ENCODE peak calls at places on chromosome 17, in nine cellular contexts. One of them, this sample, is unnamed.

GRCh38 chr17:74160656-74161500 is 42.6 kb upstream of the RPL38 start:
- DNase-seq in AML-193: no peak
- DNase-seq in brain pericyte: no peak
- DNase-seq in stimulated activated CD8-positive, alpha-beta memory T cell treated with anti-CD3 and anti-CD28 coated beads, Interleukin-15, amount 100 ng/mL, for 1 hour: no peak
- DNase-seq in stimulated activated CD4-positive, alpha-beta T cell treated with anti-CD3 and anti-CD28 coated beads, Interleukin-1b, Interleukin-23, amount 100 ng/mL, for 1 hour: no peak
- DNase-seq in AG20443: no peak
- DNase-seq in SK-N-SH: no peak
- DNase-seq in activated gamma-delta T cell: no peak
- DNase-seq in foreskin fibroblast: no peak
- DNase-seq in this sample: no peak

GRCh38 chr17:7393613-7394451 is 493 bp downstream of the PLSCR3 start:
- DNase-seq in AML-193: no peak
- DNase-seq in brain pericyte: no peak
- DNase-seq in stimulated activated CD8-positive, alpha-beta memory T cell treated with anti-CD3 and anti-CD28 coated beads, Interleukin-15, amount 100 ng/mL, for 1 hour: peak
- DNase-seq in stimulated activated CD4-positive, alpha-beta T cell treated with anti-CD3 and anti-CD28 coated beads, Interleukin-1b, Interleukin-23, amount 100 ng/mL, for 1 hour: peak
- DNase-seq in AG20443: peak
- DNase-seq in SK-N-SH: peak
- DNase-seq in activated gamma-delta T cell: peak
- DNase-seq in foreskin fibroblast: peak
- DNase-seq in this sample: peak

GRCh38 chr17:82502207-82502606 is 17.3 kb upstream of the FOXK2 start:
- DNase-seq in AML-193: no peak
- DNase-seq in brain pericyte: no peak
- DNase-seq in stimulated activated CD8-positive, alpha-beta memory T cell treated with anti-CD3 and anti-CD28 coated beads, Interleukin-15, amount 100 ng/mL, for 1 hour: no peak
- DNase-seq in stimulated activated CD4-positive, alpha-beta T cell treated with anti-CD3 and anti-CD28 coated beads, Interleukin-1b, Interleukin-23, amount 100 ng/mL, for 1 hour: no peak
- DNase-seq in AG20443: peak
- DNase-seq in SK-N-SH: no peak
- DNase-seq in activated gamma-delta T cell: no peak
- DNase-seq in foreskin fibroblast: peak
- DNase-seq in this sample: no peak

GRCh38 chr17:3512512-3513171 is 36.8 kb downstream of the ASPA start:
- DNase-seq in AML-193: no peak
- DNase-seq in brain pericyte: no peak
- DNase-seq in stimulated activated CD8-positive, alpha-beta memory T cell treated with anti-CD3 and anti-CD28 coated beads, Interleukin-15, amount 100 ng/mL, for 1 hour: no peak
- DNase-seq in stimulated activated CD4-positive, alpha-beta T cell treated with anti-CD3 and anti-CD28 coated beads, Interleukin-1b, Interleukin-23, amount 100 ng/mL, for 1 hour: no peak
- DNase-seq in AG20443: peak
- DNase-seq in SK-N-SH: no peak
- DNase-seq in activated gamma-delta T cell: no peak
- DNase-seq in foreskin fibroblast: peak
- DNase-seq in this sample: no peak

GRCh38 chr17:57853695-57854094 is 3.9 kb upstream of the MRPS23 start:
- DNase-seq in AML-193: no peak
- DNase-seq in brain pericyte: no peak
- DNase-seq in stimulated activated CD8-positive, alpha-beta memory T cell treated with anti-CD3 and anti-CD28 coated beads, Interleukin-15, amount 100 ng/mL, for 1 hour: no peak
- DNase-seq in stimulated activated CD4-positive, alpha-beta T cell treated with anti-CD3 and anti-CD28 coated beads, Interleukin-1b, Interleukin-23, amount 100 ng/mL, for 1 hour: no peak
- DNase-seq in AG20443: no peak
- DNase-seq in SK-N-SH: no peak
- DNase-seq in activated gamma-delta T cell: no peak
- DNase-seq in foreskin fibroblast: no peak
- DNase-seq in this sample: no peak

GRCh38 chr17:67050066-67050465 is 5.7 kb downstream of the CACNG1 start:
- DNase-seq in AML-193: no peak
- DNase-seq in brain pericyte: no peak
- DNase-seq in stimulated activated CD8-positive, alpha-beta memory T cell treated with anti-CD3 and anti-CD28 coated beads, Interleukin-15, amount 100 ng/mL, for 1 hour: no peak
- DNase-seq in stimulated activated CD4-positive, alpha-beta T cell treated with anti-CD3 and anti-CD28 coated beads, Interleukin-1b, Interleukin-23, amount 100 ng/mL, for 1 hour: no peak
- DNase-seq in AG20443: no peak
- DNase-seq in SK-N-SH: no peak
- DNase-seq in activated gamma-delta T cell: no peak
- DNase-seq in foreskin fibroblast: no peak
- DNase-seq in this sample: no peak

GRCh38 chr17:40909351-40909750 is 24.3 kb upstream of the KRT20 start:
- DNase-seq in AML-193: peak
- DNase-seq in brain pericyte: peak
- DNase-seq in stimulated activated CD8-positive, alpha-beta memory T cell treated with anti-CD3 and anti-CD28 coated beads, Interleukin-15, amount 100 ng/mL, for 1 hour: peak
- DNase-seq in stimulated activated CD4-positive, alpha-beta T cell treated with anti-CD3 and anti-CD28 coated beads, Interleukin-1b, Interleukin-23, amount 100 ng/mL, for 1 hour: peak
- DNase-seq in AG20443: peak
- DNase-seq in SK-N-SH: peak
- DNase-seq in activated gamma-delta T cell: no peak
- DNase-seq in foreskin fibroblast: peak
- DNase-seq in this sample: peak

GRCh38 chr17:74415608-74416396 is 16.1 kb upstream of the GPRC5C start:
- DNase-seq in AML-193: no peak
- DNase-seq in brain pericyte: no peak
- DNase-seq in stimulated activated CD8-positive, alpha-beta memory T cell treated with anti-CD3 and anti-CD28 coated beads, Interleukin-15, amount 100 ng/mL, for 1 hour: no peak
- DNase-seq in stimulated activated CD4-positive, alpha-beta T cell treated with anti-CD3 and anti-CD28 coated beads, Interleukin-1b, Interleukin-23, amount 100 ng/mL, for 1 hour: no peak
- DNase-seq in AG20443: no peak
- DNase-seq in SK-N-SH: no peak
- DNase-seq in activated gamma-delta T cell: no peak
- DNase-seq in foreskin fibroblast: no peak
- DNase-seq in this sample: no peak

GRCh38 chr17:76170114-76170513 is 29.1 kb upstream of the FOXJ1 start:
- DNase-seq in AML-193: no peak
- DNase-seq in brain pericyte: no peak
- DNase-seq in stimulated activated CD8-positive, alpha-beta memory T cell treated with anti-CD3 and anti-CD28 coated beads, Interleukin-15, amount 100 ng/mL, for 1 hour: no peak
- DNase-seq in stimulated activated CD4-positive, alpha-beta T cell treated with anti-CD3 and anti-CD28 coated beads, Interleukin-1b, Interleukin-23, amount 100 ng/mL, for 1 hour: no peak
- DNase-seq in AG20443: no peak
- DNase-seq in SK-N-SH: no peak
- DNase-seq in activated gamma-delta T cell: no peak
- DNase-seq in foreskin fibroblast: no peak
- DNase-seq in this sample: no peak

This sample was measured in NCI-H82.